ENCODE peak calls at places on chromosomes 3 and 15, in seven cellular contexts. K, P, X, J, Z, U and A are unnamed samples.

GRCh38 chr15:63917588-63918316 is 84.0 kb upstream of the HERC1 start:
- DNase-seq in J (no peak), P (no peak), U (peak; percentile 68), Z (no peak), X (no peak), K (no peak), A (no peak)

GRCh38 chr15:101126618-101127502 is 125.0 kb downstream of the CHSY1 start:
- DNase-seq in P (peak; percentile 44), Z (peak; percentile 61), X (no peak), U (no peak), K (no peak), J (peak; percentile 62), A (no peak)

GRCh38 chr3:159786489-159787181 is 202.0 kb upstream of the IL12A start:
- DNase-seq in P (no peak), K (no peak), Z (no peak), X (no peak), J (no peak), U (peak; percentile 67), A (no peak)

GRCh38 chr3:107757140-107757539 is 234.4 kb downstream of the BBX start:
- DNase-seq in P (no peak), Z (no peak), K (no peak), X (no peak), U (no peak), J (no peak), A (no peak)

GRCh38 chr3:49500408-49501257 is 30.6 kb downstream of the DAG1 start:
- DNase-seq in K (peak; percentile 71), X (peak; percentile 61), U (no peak), J (peak; percentile 97), P (no peak), Z (peak; percentile 100), A (peak; percentile 89)

GRCh38 chr3:176814252-176814651 is 383.0 kb downstream of the TBL1XR1 start:
- DNase-seq in P (no peak), J (peak; percentile 54), X (no peak), U (peak; percentile 60), Z (peak; percentile 55), K (peak; percentile 40), A (peak; percentile 71)

GRCh38 chr15:28962851-28963710 is 77.3 kb downstream of the APBA2 start:
- DNase-seq in K (no peak), U (no peak), X (no peak), Z (peak; percentile 41), J (no peak), P (no peak), A (peak; percentile 12)

GRCh38 chr3:134663646-134664456 is 13.0 kb upstream of the KY start:
- DNase-seq in P (no peak), K (no peak), U (no peak), J (peak; percentile 46), Z (no peak), X (no peak), A (no peak)

GRCh38 chr15:55897560-55898336 is 95.7 kb downstream of the NEDD4 start:
- DNase-seq in P (no peak), Z (peak; percentile 67), J (peak; percentile 71), K (peak; percentile 61), X (no peak), U (peak; percentile 67), A (no peak)

GRCh38 chr15:65383456-65383855 is 5.7 kb upstream of the IGDCC3 start:
- DNase-seq in X (no peak), U (no peak), P (no peak), K (no peak), Z (no peak), J (no peak), A (no peak)

GRCh38 chr15:58065445-58066041 is at the start of gene ALDH1A2:
- DNase-seq in K (no peak), X (no peak), Z (no peak), U (peak; percentile 43), J (peak; percentile 37), P (peak; percentile 32), A (peak; percentile 65)